ENCODE peak calls at places on chromosomes 2 and 18, in ten cellular contexts. W is brain microvascular endothelial cell, F is DND-41, U is WERI-Rb-1, Q is HL-60, L is A549, X is breast epithelium, O is neural progenitor cell, D is OCI-LY7, Y is astrocyte. A is an unnamed sample.

GRCh38 chr2:134231965-134232340 is 21.9 kb upstream of the MGAT5 start:
- DNase-seq in O (no peak), F (no peak), D (no peak), L (no peak), X (no peak), Y (peak), W (peak), U (no peak), Q (no peak), A (no peak)

GRCh38 chr2:7057865-7058400 is 140.7 kb downstream of the RNF144A start:
- DNase-seq in L (no peak), U (no peak), D (peak), W (no peak), X (no peak), F (peak), O (no peak), Q (peak), Y (no peak), A (no peak)

GRCh38 chr18:10120622-10121021 is 206.8 kb downstream of the VAPA start:
- DNase-seq in W (no peak), Q (no peak), Y (no peak), X (no peak), F (no peak), L (no peak), U (no peak), D (no peak), O (no peak), A (no peak)

GRCh38 chr2:175854665-175855064 is 147.4 kb downstream of the LNPK start:
- DNase-seq in F (no peak), W (no peak), O (peak), X (no peak), Q (no peak), D (no peak), L (no peak), Y (peak), U (no peak), A (no peak)

GRCh38 chr2:219171231-219171651 is 1.4 kb upstream of the SLC23A3 start:
- DNase-seq in W (peak), U (peak), O (peak), Y (peak), Q (peak), L (peak), X (no peak), D (peak), F (peak), A (peak)

GRCh38 chr2:222861411-222862067 is 703 bp downstream of the ACSL3 start:
- DNase-seq in Y (no peak), F (peak), X (no peak), O (no peak), U (peak), L (no peak), D (peak), W (no peak), Q (no peak), A (peak)

GRCh38 chr2:200787351-200788128 is 24.2 kb upstream of the BZW1 start:
- DNase-seq in O (no peak), F (no peak), Q (no peak), L (peak), Y (peak), W (peak), X (no peak), U (no peak), D (no peak), A (no peak)

GRCh38 chr2:241595600-241596140 is 37.1 kb downstream of the BOK start:
- DNase-seq in X (no peak), Y (no peak), L (no peak), O (peak), Q (no peak), W (no peak), D (peak), F (peak), U (no peak), A (no peak)

GRCh38 chr2:31138037-31138962 is at the start of gene GALNT14:
- DNase-seq in L (peak), U (peak), W (peak), D (peak), O (peak), X (no peak), F (peak), Y (peak), Q (peak), A (peak)

GRCh38 chr2:25794544-25795276 is 83.6 kb downstream of the ASXL2 start:
- DNase-seq in O (no peak), Q (no peak), D (peak), X (no peak), U (no peak), F (no peak), L (no peak), W (no peak), Y (no peak), A (no peak)

GRCh38 chr2:30272761-30273573 is 41.6 kb downstream of the LBH start:
- DNase-seq in Y (peak), W (peak), L (peak), Q (no peak), D (no peak), F (no peak), O (no peak), U (no peak), X (no peak), A (no peak)

GRCh38 chr18:49855711-49856110 is 42.4 kb upstream of the ACAA2 start:
- DNase-seq in Q (no peak), X (no peak), U (no peak), Y (no peak), F (no peak), D (no peak), W (no peak), L (no peak), O (no peak), A (no peak)

GRCh38 chr2:42809876-42810125 is 17.4 kb upstream of the HAAO start:
- DNase-seq in Q (peak), L (peak), U (peak), O (peak), D (peak), X (peak), W (peak), Y (peak), F (no peak), A (peak)

GRCh38 chr18:75228967-75229366 is 18.4 kb downstream of the TSHZ1 start:
- DNase-seq in W (no peak), O (no peak), X (no peak), U (no peak), L (no peak), Q (no peak), F (no peak), Y (no peak), D (no peak), A (no peak)

GRCh38 chr2:136008205-136008865 is 22.9 kb upstream of the DARS1 start:
- DNase-seq in Y (no peak), W (no peak), X (no peak), O (no peak), U (no peak), Q (peak), L (no peak), D (no peak), F (peak), A (peak)

GRCh38 chr18:12028674-12029073 is 47.4 kb downstream of the IMPA2 start:
- DNase-seq in X (no peak), O (no peak), Y (no peak), L (no peak), W (no peak), D (no peak), U (no peak), F (no peak), Q (no peak), A (no peak)

GRCh38 chr2:129187379-129187778 is 792.1 kb upstream of the RAB6C start:
- DNase-seq in L (no peak), D (no peak), W (no peak), Q (no peak), X (no peak), O (no peak), F (no peak), Y (no peak), U (no peak), A (no peak)

GRCh38 chr2:190804182-190804795 is 76.3 kb upstream of the GLS start:
- DNase-seq in W (peak), X (no peak), L (peak), Y (no peak), D (no peak), Q (no peak), F (no peak), U (no peak), O (no peak), A (no peak)

GRCh38 chr2:38581193-38582147 is 21.3 kb downstream of the HNRNPLL start:
- DNase-seq in D (peak), U (peak), X (no peak), O (peak), Q (peak), W (no peak), Y (peak), F (peak), L (peak), A (peak)

GRCh38 chr2:69088471-69088870 is 75.5 kb downstream of the ANTXR1 start:
- DNase-seq in Q (no peak), F (no peak), D (no peak), U (no peak), L (peak), X (no peak), W (no peak), Y (no peak), O (no peak), A (no peak)

GRCh38 chr2:226797989-226798421 is 1.6 kb downstream of the IRS1 start:
- DNase-seq in X (no peak), O (no peak), Y (no peak), Q (no peak), D (no peak), U (no peak), F (no peak), L (no peak), W (no peak), A (peak)

GRCh38 chr2:207241198-207241597 is 75.5 kb upstream of the KLF7 start:
- DNase-seq in Q (no peak), L (no peak), Y (peak), U (no peak), F (no peak), W (no peak), X (no peak), D (no peak), O (no peak), A (no peak)

GRCh38 chr18:47735041-47735440 is 195.4 kb downstream of the SMAD2 start:
- DNase-seq in F (no peak), W (no peak), O (no peak), Y (no peak), X (no peak), U (no peak), Q (no peak), L (no peak), D (no peak), A (no peak)

GRCh38 chr18:59142274-59142673 is 2.6 kb downstream of the SEC11C start:
- DNase-seq in Y (no peak), Q (no peak), D (no peak), U (no peak), L (no peak), X (no peak), W (no peak), F (no peak), O (no peak), A (no peak)

GRCh38 chr2:8539743-8540551 is 141.9 kb upstream of the ID2 start:
- DNase-seq in O (peak), Y (no peak), X (peak), W (no peak), U (peak), D (no peak), L (no peak), F (peak), Q (peak), A (peak)

GRCh38 chr2:84782717-84783442 is 98.0 kb downstream of the TRABD2A start:
- DNase-seq in L (no peak), F (no peak), X (no peak), Q (no peak), U (no peak), Y (no peak), D (no peak), W (no peak), O (no peak), A (no peak)

GRCh38 chr2:12052771-12053170 is 306.3 kb downstream of the LPIN1 start:
- DNase-seq in Q (no peak), W (no peak), F (no peak), O (no peak), Y (no peak), U (no peak), L (no peak), X (no peak), D (no peak), A (no peak)

DNA sequence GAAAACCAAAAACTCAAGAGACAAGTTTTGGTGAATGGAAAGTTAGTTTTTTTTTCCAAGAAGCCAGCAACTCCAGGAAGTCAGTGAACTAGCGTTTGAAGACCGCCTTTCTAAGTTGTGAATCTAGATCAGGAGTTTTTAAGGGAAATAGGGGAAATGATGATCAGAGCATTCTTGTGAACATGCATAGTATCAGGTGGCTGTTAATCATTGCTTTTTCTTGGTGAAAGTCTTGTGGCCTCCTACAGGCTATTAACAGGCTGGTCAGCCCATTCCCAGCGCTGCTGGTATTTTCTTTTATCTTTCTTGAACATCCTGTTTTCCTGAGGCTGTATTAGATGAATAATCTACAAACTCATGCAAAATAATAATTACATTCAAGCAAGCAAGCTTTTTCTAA is 155.8 kb downstream of the PTPRM start:
- DNase-seq in D (no peak), L (no peak), Q (no peak), X (no peak), Y (no peak), O (no peak), U (no peak), W (no peak), F (no peak), A (no peak)
- TF ChIP-seq CTCF in D (no peak), L (no peak), Q (no peak), X (no peak), Y (no peak), O (no peak), U (no peak), W (no peak), F (no peak), A (no peak)

GRCh38 chr18:34942975-34943374 is 98.2 kb upstream of the MAPRE2 start:
- DNase-seq in Q (no peak), F (no peak), W (no peak), U (no peak), Y (no peak), X (no peak), D (no peak), O (peak), L (peak), A (peak)

GRCh38 chr18:34938102-34938501 is 103.1 kb upstream of the MAPRE2 start:
- DNase-seq in Q (no peak), Y (no peak), X (no peak), W (no peak), D (no peak), F (no peak), L (no peak), O (no peak), U (no peak), A (no peak)

GRCh38 chr18:34942276-34942675 is 98.9 kb upstream of the MAPRE2 start:
- DNase-seq in W (peak), L (no peak), X (no peak), Y (peak), U (no peak), Q (no peak), D (no peak), O (no peak), F (no peak), A (no peak)

GRCh38 chr18:34947711-34948125 is 93.5 kb upstream of the MAPRE2 start:
- DNase-seq in L (peak), W (peak), Y (peak), U (no peak), X (no peak), F (no peak), D (no peak), O (no peak), Q (no peak), A (no peak)

DNA sequence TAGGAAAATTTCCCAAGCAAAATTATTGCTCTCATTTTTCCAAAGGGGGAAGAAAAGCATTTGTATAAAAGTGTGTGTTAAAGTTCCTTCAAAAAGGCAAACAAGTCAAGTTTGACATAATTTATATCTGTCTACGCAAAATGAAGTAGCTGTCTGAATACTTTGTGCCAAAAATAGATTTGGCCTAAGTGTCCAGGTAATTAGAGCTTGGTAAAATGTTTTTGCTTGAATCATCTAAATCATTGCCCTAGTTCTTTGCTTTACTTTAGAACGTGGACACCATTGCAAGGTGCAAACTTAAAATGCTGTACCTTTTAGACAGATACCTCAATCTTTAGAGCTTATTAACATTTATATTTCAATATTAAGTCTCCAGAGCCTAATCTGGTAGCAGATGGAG is 97.6 kb upstream of the MAPRE2 start:
- DNase-seq in Q (no peak), X (no peak), W (no peak), L (no peak), O (no peak), U (no peak), Y (no peak), D (no peak), F (no peak), A (no peak)
- H3K4me3 ChIP-seq in Q (no peak), X (no peak), W (no peak), L (no peak), O (no peak), U (no peak), Y (no peak), D (no peak), F (no peak), A (no peak)

GRCh38 chr2:178877874-178878273 is 70.7 kb upstream of the TTN start:
- DNase-seq in X (no peak), O (no peak), L (no peak), W (no peak), F (no peak), Y (no peak), U (no peak), Q (no peak), D (no peak), A (no peak)
- H3K27ac ChIP-seq in X (no peak), O (no peak), L (no peak), W (no peak), F (no peak), Y (no peak), U (no peak), Q (no peak), D (no peak), A (no peak)

GRCh38 chr2:23145460-23145859 is 239.5 kb upstream of the KLHL29 start:
- DNase-seq in W (no peak), X (no peak), L (no peak), Q (no peak), U (no peak), D (no peak), Y (no peak), F (no peak), O (no peak), A (no peak)
- TF ChIP-seq CTCF in W (no peak), X (no peak), L (no peak), Q (no peak), U (no peak), D (no peak), Y (no peak), F (no peak), O (no peak), A (no peak)